ENCODE peak calls at places on chromosomes 6 and 20, in four cellular contexts. One of them, this sample, is unnamed.

GRCh38 chr20:20261159-20261558 is 106.7 kb upstream of the INSM1 start:
- DNase-seq in Right ventricle myocardium superior: no peak
- DNase-seq in nephron progenitor cell: no peak
- DNase-seq in NCI-H146: no peak
- DNase-seq in this sample: no peak

GRCh38 chr20:2151805-2152727 is 50.4 kb downstream of the STK35 start:
- DNase-seq in Right ventricle myocardium superior: no peak
- DNase-seq in nephron progenitor cell: no peak
- DNase-seq in NCI-H146: no peak
- DNase-seq in this sample: peak; percentile 39

GRCh38 chr6:77536701-77537100 is 73.4 kb upstream of the HTR1B start:
- DNase-seq in Right ventricle myocardium superior: no peak
- DNase-seq in nephron progenitor cell: no peak
- DNase-seq in NCI-H146: no peak
- DNase-seq in this sample: no peak

GRCh38 chr6:161443868-161444267 is 170.0 kb upstream of the AGPAT4 start:
- DNase-seq in Right ventricle myocardium superior: no peak
- DNase-seq in nephron progenitor cell: no peak
- DNase-seq in NCI-H146: peak; percentile 29
- DNase-seq in this sample: no peak

GRCh38 chr6:29628419-29629281 is 4.3 kb downstream of the GABBR1 start:
- DNase-seq in Right ventricle myocardium superior: peak; percentile 84
- DNase-seq in nephron progenitor cell: peak; percentile 87
- DNase-seq in NCI-H146: peak; percentile 89
- DNase-seq in this sample: peak; percentile 87

GRCh38 chr6:33103776-33104175 is 28.0 kb downstream of the HLA-DPB1 start:
- DNase-seq in Right ventricle myocardium superior: no peak
- DNase-seq in nephron progenitor cell: no peak
- DNase-seq in NCI-H146: no peak
- DNase-seq in this sample: no peak

GRCh38 chr20:63133481-63134091 is 82.3 kb downstream of the YTHDF1 start:
- DNase-seq in Right ventricle myocardium superior: no peak
- DNase-seq in nephron progenitor cell: peak; percentile 2
- DNase-seq in NCI-H146: no peak
- DNase-seq in this sample: no peak

GRCh38 chr20:57213291-57213690 is 53.1 kb downstream of the BMP7 start:
- DNase-seq in Right ventricle myocardium superior: no peak
- DNase-seq in nephron progenitor cell: no peak
- DNase-seq in NCI-H146: no peak
- DNase-seq in this sample: no peak

GRCh38 chr6:97049254-97050004 is 124.9 kb downstream of the KLHL32 start:
- DNase-seq in Right ventricle myocardium superior: no peak
- DNase-seq in nephron progenitor cell: no peak
- DNase-seq in NCI-H146: peak; percentile 77
- DNase-seq in this sample: no peak

GRCh38 chr6:841569-841968 is 148.6 kb upstream of the EXOC2 start:
- DNase-seq in Right ventricle myocardium superior: no peak
- DNase-seq in nephron progenitor cell: no peak
- DNase-seq in NCI-H146: no peak
- DNase-seq in this sample: no peak

GRCh38 chr6:40138273-40138720 is 204.0 kb upstream of the MOCS1 start:
- DNase-seq in Right ventricle myocardium superior: no peak
- DNase-seq in nephron progenitor cell: no peak
- DNase-seq in NCI-H146: no peak
- DNase-seq in this sample: no peak

GRCh38 chr20:32612831-32613595 is 27.9 kb upstream of the NOL4L start:
- DNase-seq in Right ventricle myocardium superior: no peak
- DNase-seq in nephron progenitor cell: no peak
- DNase-seq in NCI-H146: no peak
- DNase-seq in this sample: no peak

GRCh38 chr20:41738584-41739193 is 120.5 kb upstream of the CHD6 start:
- DNase-seq in Right ventricle myocardium superior: peak; percentile 64
- DNase-seq in nephron progenitor cell: peak; percentile 70
- DNase-seq in NCI-H146: peak; percentile 59
- DNase-seq in this sample: peak; percentile 26

GRCh38 chr20:52056203-52057062 is 135.1 kb downstream of the ZFP64 start:
- DNase-seq in Right ventricle myocardium superior: no peak
- DNase-seq in nephron progenitor cell: no peak
- DNase-seq in NCI-H146: no peak
- DNase-seq in this sample: no peak

GRCh38 chr6:117317261-117317660 is 51.9 kb downstream of the VGLL2 start:
- DNase-seq in Right ventricle myocardium superior: no peak
- DNase-seq in nephron progenitor cell: no peak
- DNase-seq in NCI-H146: no peak
- DNase-seq in this sample: peak; percentile 18

GRCh38 chr6:101509556-101509955 is 116.0 kb downstream of the GRIK2 start:
- DNase-seq in Right ventricle myocardium superior: no peak
- DNase-seq in nephron progenitor cell: no peak
- DNase-seq in NCI-H146: no peak
- DNase-seq in this sample: no peak

GRCh38 chr6:39416026-39416425 is 93.5 kb upstream of the KCNK16 start:
- DNase-seq in Right ventricle myocardium superior: no peak
- DNase-seq in nephron progenitor cell: no peak
- DNase-seq in NCI-H146: no peak
- DNase-seq in this sample: no peak

GRCh38 chr6:85401186-85402062 is 48.5 kb upstream of the NT5E start:
- DNase-seq in Right ventricle myocardium superior: no peak
- DNase-seq in nephron progenitor cell: no peak
- DNase-seq in NCI-H146: no peak
- DNase-seq in this sample: no peak

GRCh38 chr6:137813308-137813707 is 53.8 kb upstream of the TNFAIP3 start:
- DNase-seq in Right ventricle myocardium superior: no peak
- DNase-seq in nephron progenitor cell: no peak
- DNase-seq in NCI-H146: no peak
- DNase-seq in this sample: no peak

GRCh38 chr6:104428201-104428600 is 431.5 kb downstream of the HACE1 start:
- DNase-seq in Right ventricle myocardium superior: no peak
- DNase-seq in nephron progenitor cell: no peak
- DNase-seq in NCI-H146: peak; percentile 12
- DNase-seq in this sample: no peak

GRCh38 chr20:13222319-13222716 is 1.2 kb downstream of the ISM1 start:
- DNase-seq in Right ventricle myocardium superior: no peak
- DNase-seq in nephron progenitor cell: no peak
- DNase-seq in NCI-H146: no peak
- DNase-seq in this sample: no peak

GRCh38 chr6:2684059-2684749 is 66.5 kb downstream of the MYLK4 start:
- DNase-seq in Right ventricle myocardium superior: no peak
- DNase-seq in nephron progenitor cell: no peak
- DNase-seq in NCI-H146: no peak
- DNase-seq in this sample: peak; percentile 80

GRCh38 chr20:47133809-47134456 is 222.6 kb downstream of the ZMYND8 start:
- DNase-seq in Right ventricle myocardium superior: peak; percentile 54
- DNase-seq in nephron progenitor cell: no peak
- DNase-seq in NCI-H146: no peak
- DNase-seq in this sample: peak; percentile 39

GRCh38 chr6:45376310-45377040 is 1.3 kb downstream of the SUPT3H start:
- DNase-seq in Right ventricle myocardium superior: no peak
- DNase-seq in nephron progenitor cell: no peak
- DNase-seq in NCI-H146: no peak
- DNase-seq in this sample: no peak

GRCh38 chr6:35727206-35727934 is 9.5 kb upstream of the ARMC12 start:
- DNase-seq in Right ventricle myocardium superior: peak; percentile 93
- DNase-seq in nephron progenitor cell: peak; percentile 66
- DNase-seq in NCI-H146: peak; percentile 71
- DNase-seq in this sample: peak; percentile 74

GRCh38 chr20:16752082-16752481 is 3.9 kb downstream of the OTOR start:
- DNase-seq in Right ventricle myocardium superior: no peak
- DNase-seq in nephron progenitor cell: no peak
- DNase-seq in NCI-H146: no peak
- DNase-seq in this sample: no peak

GRCh38 chr20:37226889-37227288 is 34.7 kb downstream of the GHRH start:
- DNase-seq in Right ventricle myocardium superior: peak; percentile 76
- DNase-seq in nephron progenitor cell: no peak
- DNase-seq in NCI-H146: no peak
- DNase-seq in this sample: no peak

GRCh38 chr20:59961423-59961822 is 3.2 kb downstream of the CDH26 start:
- DNase-seq in Right ventricle myocardium superior: no peak
- DNase-seq in nephron progenitor cell: no peak
- DNase-seq in NCI-H146: no peak
- DNase-seq in this sample: no peak

GRCh38 chr20:23653400-23653938 is 15.7 kb upstream of the CST3 start:
- DNase-seq in Right ventricle myocardium superior: no peak
- DNase-seq in nephron progenitor cell: no peak
- DNase-seq in NCI-H146: no peak
- DNase-seq in this sample: no peak

GRCh38 chr20:29740951-29741593 is 1516.4 kb upstream of the DEFB115 start:
- DNase-seq in Right ventricle myocardium superior: no peak
- DNase-seq in nephron progenitor cell: no peak
- DNase-seq in NCI-H146: no peak
- DNase-seq in this sample: no peak

GRCh38 chr6:111925296-111925695 is 52.0 kb upstream of the FYN start:
- DNase-seq in Right ventricle myocardium superior: no peak
- DNase-seq in nephron progenitor cell: no peak
- DNase-seq in NCI-H146: no peak
- DNase-seq in this sample: peak; percentile 5

GRCh38 chr6:148532698-148533097 is 190.1 kb downstream of the SASH1 start:
- DNase-seq in Right ventricle myocardium superior: no peak
- DNase-seq in nephron progenitor cell: no peak
- DNase-seq in NCI-H146: no peak
- DNase-seq in this sample: no peak

GRCh38 chr6:142796571-142796970 is 148.4 kb downstream of the HIVEP2 start:
- DNase-seq in Right ventricle myocardium superior: no peak
- DNase-seq in nephron progenitor cell: no peak
- DNase-seq in NCI-H146: no peak
- DNase-seq in this sample: no peak

GRCh38 chr20:36407196-36407733 is 101.1 kb downstream of the DLGAP4 start:
- DNase-seq in Right ventricle myocardium superior: no peak
- DNase-seq in nephron progenitor cell: no peak
- DNase-seq in NCI-H146: no peak
- DNase-seq in this sample: no peak

GRCh38 chr20:53387983-53388675 is 205.5 kb downstream of the ZNF217 start:
- DNase-seq in Right ventricle myocardium superior: no peak
- DNase-seq in nephron progenitor cell: no peak
- DNase-seq in NCI-H146: no peak
- DNase-seq in this sample: no peak

GRCh38 chr6:122838060-122838780 is 49.2 kb downstream of the SMPDL3A start:
- DNase-seq in Right ventricle myocardium superior: no peak
- DNase-seq in nephron progenitor cell: no peak
- DNase-seq in NCI-H146: peak; percentile 37
- DNase-seq in this sample: no peak

GRCh38 chr20:54219751-54220426 is 12.0 kb downstream of the PFDN4 start:
- DNase-seq in Right ventricle myocardium superior: no peak
- DNase-seq in nephron progenitor cell: no peak
- DNase-seq in NCI-H146: peak; percentile 37
- DNase-seq in this sample: peak; percentile 43

GRCh38 chr20:34986311-34987287 is 30.9 kb downstream of the MYH7B start:
- DNase-seq in Right ventricle myocardium superior: peak; percentile 42
- DNase-seq in nephron progenitor cell: no peak
- DNase-seq in NCI-H146: no peak
- DNase-seq in this sample: no peak